ENCODE peak calls at places on chromosome 14, in four cellular contexts. X is HepG2, P is GM12878, V is H1. L is an unnamed sample.

GRCh38 chr14:61866932-61867920 is 105.0 kb downstream of the SNAPC1 start:
- DNase-seq in X (no peak), P (peak), V (no peak), L (no peak)

GRCh38 chr14:29039171-29039570 is 272.6 kb downstream of the FOXG1 start:
- DNase-seq in P (no peak), V (no peak), X (no peak), L (no peak)

GRCh38 chr14:67457782-67458181 is 30.7 kb downstream of the TMEM229B start:
- DNase-seq in V (peak), X (no peak), P (no peak), L (no peak)

GRCh38 chr14:69615471-69616407 is 4.3 kb downstream of the SUSD6 start:
- DNase-seq in P (peak), V (no peak), X (no peak), L (no peak)

GRCh38 chr14:74476607-74477006 is 16.5 kb downstream of the NPC2 start:
- DNase-seq in V (no peak), X (no peak), P (no peak), L (no peak)

GRCh38 chr14:24535737-24536136 is 27.7 kb upstream of the CMA1 start:
- DNase-seq in X (no peak), P (no peak), V (no peak), L (no peak)

GRCh38 chr14:77761205-77761931 is 412 bp upstream of the SNW1 start:
- DNase-seq in V (no peak), P (peak), X (peak), L (peak)

GRCh38 chr14:60215127-60215444 is 33.9 kb upstream of the PPM1A start:
- DNase-seq in X (no peak), V (no peak), P (no peak), L (no peak)

GRCh38 chr14:22870811-22871199 is 735 bp upstream of the LRP10 start:
- DNase-seq in V (no peak), X (no peak), P (no peak), L (no peak)

GRCh38 chr14:106845286-106846087 is 1319.1 kb downstream of the TMEM121 start:
- DNase-seq in X (peak), P (peak), V (no peak), L (no peak)

GRCh38 chr14:105046891-105047282 is 18.3 kb downstream of the GPR132 start:
- DNase-seq in P (no peak), V (no peak), X (no peak), L (no peak)

GRCh38 chr14:95156765-95157194 is 549 bp downstream of the DICER1 start:
- DNase-seq in X (peak), V (peak), P (no peak), L (no peak)

GRCh38 chr14:64732536-64733120 is 28.4 kb downstream of the PLEKHG3 start:
- DNase-seq in V (no peak), X (no peak), P (no peak), L (no peak)

GRCh38 chr14:69845787-69846186 is 33.4 kb upstream of the SMOC1 start:
- DNase-seq in V (no peak), P (no peak), X (peak), L (no peak)

GRCh38 chr14:31902915-31903646 is 174.0 kb upstream of the ARHGAP5 start:
- DNase-seq in P (no peak), V (no peak), X (no peak), L (peak)

GRCh38 chr14:33987565-33988080 is 36.7 kb upstream of the EGLN3 start:
- DNase-seq in P (no peak), X (peak), V (no peak), L (no peak)

GRCh38 chr14:59566725-59567124 is 9.9 kb downstream of the CCDC175 start:
- DNase-seq in X (no peak), V (no peak), P (no peak), L (no peak)

GRCh38 chr14:68535404-68536024 is 257.4 kb downstream of the ZFP36L1 start:
- DNase-seq in X (no peak), V (no peak), P (no peak), L (no peak)

GRCh38 chr14:99510556-99511139 is 29.4 kb downstream of the CCNK start:
- DNase-seq in P (no peak), V (no peak), X (no peak), L (no peak)

GRCh38 chr14:69658664-69659261 is 47.4 kb downstream of the SUSD6 start:
- DNase-seq in X (peak), V (no peak), P (no peak), L (peak)

GRCh38 chr14:22537436-22538310 is 51.4 kb downstream of the DAD1 start:
- DNase-seq in X (no peak), V (no peak), P (no peak), L (no peak)

GRCh38 chr14:74242055-74243042 is 3.1 kb downstream of the VSX2 start:
- DNase-seq in V (no peak), P (no peak), X (no peak), L (no peak)

GRCh38 chr14:88340357-88340756 is 17.3 kb upstream of the KCNK10 start:
- DNase-seq in P (no peak), X (no peak), V (no peak), L (no peak)

GRCh38 chr14:52844262-52845060 is 53.1 kb upstream of the GNPNAT1 start:
- DNase-seq in X (peak), V (no peak), P (no peak), L (no peak)

GRCh38 chr14:20681348-20682126 is 2.8 kb upstream of the RNASE4 start:
- DNase-seq in X (peak), P (peak), V (peak), L (peak)
- H3K9ac ChIP-seq in X (peak), P (peak), V (peak), L (peak)

DNA sequence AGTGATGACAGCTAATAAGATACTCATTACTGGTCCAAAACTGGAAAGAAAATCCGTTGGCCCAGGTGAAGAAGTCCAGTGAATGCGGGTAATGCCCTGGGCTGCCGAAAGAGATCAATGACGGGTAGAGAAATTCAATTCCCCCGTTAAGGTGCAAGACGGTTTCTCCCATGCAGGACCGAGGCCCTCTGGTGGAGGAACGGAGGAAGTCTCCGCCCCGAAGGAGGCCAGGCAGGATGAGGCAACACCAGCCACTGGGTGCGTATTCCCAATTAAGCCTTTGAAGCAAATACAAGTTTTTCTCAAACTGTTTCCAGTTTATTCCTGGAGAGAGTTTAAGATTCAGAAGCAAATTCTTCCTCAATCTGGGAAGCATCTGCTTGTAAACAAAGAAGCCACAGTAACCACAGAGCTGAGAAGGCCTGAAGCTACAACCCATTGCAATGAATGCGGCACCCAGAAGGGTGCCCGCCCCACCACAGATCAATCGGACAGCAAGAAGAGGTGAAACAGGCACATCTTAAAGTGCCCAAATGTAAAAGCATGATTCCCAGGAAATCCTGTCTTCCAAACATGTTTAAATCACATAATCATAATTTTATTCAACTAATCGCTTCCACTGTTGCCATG is 118.5 kb downstream of the TTC7B start:
- DNase-seq in V (peak), P (no peak), X (peak), L (peak)
- TF ChIP-seq CBX5 in V (no peak), P (no peak), X (no peak), L (no peak)

DNA sequence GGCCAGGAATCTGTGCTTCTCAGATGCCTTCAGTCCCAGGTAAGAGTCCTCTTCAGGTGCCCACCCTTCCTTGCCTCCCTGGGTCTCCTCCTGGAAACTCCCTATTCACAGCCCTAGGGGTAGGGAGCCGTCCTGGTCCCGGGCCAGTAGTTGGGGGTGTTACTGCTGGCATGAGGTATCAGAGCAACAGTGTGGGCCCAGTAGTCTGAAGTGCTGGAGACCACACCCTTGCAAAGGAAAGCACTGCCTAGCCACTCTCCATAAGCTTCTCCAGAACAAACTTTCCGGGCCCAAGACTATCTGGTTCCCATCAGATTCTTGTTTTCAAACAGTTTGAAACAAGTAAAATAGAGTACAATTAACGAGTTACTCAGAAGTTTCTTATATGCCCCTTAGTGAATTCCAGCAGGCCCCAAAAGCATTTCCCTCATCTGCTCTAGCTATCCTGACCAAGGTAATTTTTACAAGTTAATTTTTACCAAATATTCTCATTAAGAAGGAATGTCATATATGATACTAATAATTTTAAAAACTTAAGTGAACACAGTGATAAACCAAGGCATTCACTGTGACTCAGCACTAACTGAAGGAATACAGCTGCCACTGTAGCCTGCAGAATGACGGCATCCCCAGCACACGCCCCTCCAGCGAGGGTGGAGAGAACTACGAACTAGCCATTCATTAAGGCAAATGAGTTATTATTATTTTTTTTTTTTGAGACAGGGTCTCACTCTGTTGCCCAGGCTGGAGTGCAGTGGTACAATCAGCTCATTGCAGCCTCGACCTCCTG is 49.4 kb downstream of the MOK start:
- DNase-seq in X (no peak), P (no peak), V (no peak), L (peak)
- H3K9ac ChIP-seq in X (no peak), P (no peak), V (no peak), L (no peak)

GRCh38 chr14:57085801-57086200 is 182.9 kb downstream of the EXOC5 start:
- DNase-seq in X (no peak), V (no peak), P (no peak), L (no peak)

GRCh38 chr14:57085043-57085442 is 183.7 kb downstream of the EXOC5 start:
- DNase-seq in V (no peak), X (no peak), P (no peak), L (no peak)

GRCh38 chr14:57078054-57078453 is 190.7 kb downstream of the EXOC5 start:
- DNase-seq in P (no peak), X (no peak), V (no peak), L (no peak)

GRCh38 chr14:57086271-57087162 is 182.2 kb downstream of the EXOC5 start:
- DNase-seq in X (no peak), P (no peak), V (no peak), L (no peak)

DNA sequence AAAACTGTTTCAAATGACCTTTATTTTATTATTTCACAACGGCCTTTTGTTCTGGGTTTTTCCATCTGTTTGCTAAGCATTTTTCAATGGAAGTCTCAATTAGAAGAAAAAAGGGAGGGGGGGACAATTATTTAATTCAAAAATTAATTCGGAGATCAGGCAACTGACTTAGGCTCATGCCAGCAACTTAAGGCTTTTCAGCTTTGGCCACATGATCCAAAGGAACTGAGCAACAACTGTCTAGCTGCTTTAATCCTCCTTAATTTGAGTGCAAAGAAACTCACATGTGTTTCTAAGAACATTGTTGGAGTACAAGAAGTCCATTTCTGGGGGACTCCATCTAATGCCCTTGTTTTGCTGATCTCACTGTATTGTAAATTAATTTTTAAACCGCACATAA is 188.0 kb downstream of the EXOC5 start:
- DNase-seq in X (no peak), P (no peak), V (no peak), L (no peak)
- TF ChIP-seq CBX5 in X (no peak), P (no peak), V (no peak), L (no peak)

GRCh38 chr14:100554082-100554677 is 33.0 kb downstream of the BEGAIN start:
- DNase-seq in X (no peak), P (no peak), V (no peak), L (peak)
- H3K9ac ChIP-seq in X (no peak), P (no peak), V (no peak), L (peak)

GRCh38 chr14:38279556-38279955 is 23.7 kb upstream of the CLEC14A start:
- DNase-seq in P (no peak), X (no peak), V (no peak), L (no peak)
- TF ChIP-seq CBX5 in P (no peak), X (no peak), V (no peak), L (no peak)

DNA sequence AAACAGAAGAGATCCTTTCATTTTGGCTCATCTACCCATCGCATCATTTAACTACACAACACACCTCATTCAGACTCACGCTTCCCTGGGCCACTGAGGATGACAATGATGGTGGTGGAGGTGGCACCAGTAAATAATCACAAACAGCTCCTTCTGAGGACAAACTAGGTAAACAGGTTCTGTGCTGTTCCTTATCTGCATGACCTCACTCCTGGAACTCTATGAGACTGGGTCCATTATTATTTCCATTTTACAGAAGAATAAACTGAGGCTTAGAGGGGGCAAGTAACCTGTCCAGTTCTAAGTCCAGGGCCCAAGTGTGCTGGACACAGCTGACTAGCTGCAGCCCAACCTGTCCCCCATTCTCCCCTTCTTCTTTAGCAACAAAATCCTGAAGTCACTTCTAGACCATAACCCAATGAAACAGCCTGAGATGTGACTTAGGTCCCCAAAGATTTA is 50.4 kb downstream of the ITPK1 start:
- DNase-seq in X (no peak), V (no peak), P (no peak), L (no peak)
- H3K9ac ChIP-seq in X (no peak), V (no peak), P (peak), L (no peak)

L was measured in K562.